ENCODE peak calls at places on chromosomes 16 and 17, in four cellular contexts. One of them, this sample, is unnamed.

GRCh38 chr17:49589556-49589885 is 13.8 kb downstream of the NXPH3 start:
- DNase-seq in GM20000: no peak
- DNase-seq in endothelial cell: no peak
- DNase-seq in activated gamma-delta T cell: no peak
- DNase-seq in this sample: no peak

GRCh38 chr17:2237521-2237921 is 66.1 kb downstream of the SMG6 start:
- DNase-seq in GM20000: no peak
- DNase-seq in endothelial cell: no peak
- DNase-seq in activated gamma-delta T cell: no peak
- DNase-seq in this sample: no peak

GRCh38 chr17:58320163-58320558 is 8.4 kb downstream of the TSPOAP1 start:
- DNase-seq in GM20000: no peak
- DNase-seq in endothelial cell: no peak
- DNase-seq in activated gamma-delta T cell: no peak
- DNase-seq in this sample: no peak

GRCh38 chr16:89200124-89200849 is at the start of gene SLC22A31:
- DNase-seq in GM20000: no peak
- DNase-seq in endothelial cell: no peak
- DNase-seq in activated gamma-delta T cell: no peak
- DNase-seq in this sample: no peak

GRCh38 chr17:1324201-1324750 is 44.8 kb downstream of the TRARG1 start:
- DNase-seq in GM20000: no peak
- DNase-seq in endothelial cell: no peak
- DNase-seq in activated gamma-delta T cell: no peak
- DNase-seq in this sample: no peak

GRCh38 chr17:1232786-1233185 is 37.5 kb upstream of the BHLHA9 start:
- DNase-seq in GM20000: no peak
- DNase-seq in endothelial cell: no peak
- DNase-seq in activated gamma-delta T cell: no peak
- DNase-seq in this sample: no peak

GRCh38 chr17:14052886-14053615 is 16.3 kb upstream of the COX10 start:
- DNase-seq in GM20000: no peak
- DNase-seq in endothelial cell: no peak
- DNase-seq in activated gamma-delta T cell: no peak
- DNase-seq in this sample: no peak

GRCh38 chr17:40791808-40792436 is 7.8 kb downstream of the KRT28 start:
- DNase-seq in GM20000: no peak
- DNase-seq in endothelial cell: no peak
- DNase-seq in activated gamma-delta T cell: no peak
- DNase-seq in this sample: no peak

GRCh38 chr16:58024673-58025350 is 742 bp upstream of the MMP15 start:
- DNase-seq in GM20000: peak; percentile 36
- DNase-seq in endothelial cell: peak; percentile 43
- DNase-seq in activated gamma-delta T cell: no peak
- DNase-seq in this sample: no peak

GRCh38 chr17:41649923-41650519 is 25.6 kb upstream of the KRT17 start:
- DNase-seq in GM20000: no peak
- DNase-seq in endothelial cell: no peak
- DNase-seq in activated gamma-delta T cell: no peak
- DNase-seq in this sample: no peak

GRCh38 chr17:74812109-74812864 is 36.1 kb upstream of the NAT9 start:
- DNase-seq in GM20000: no peak
- DNase-seq in endothelial cell: no peak
- DNase-seq in activated gamma-delta T cell: no peak
- DNase-seq in this sample: no peak

GRCh38 chr16:85018529-85019236 is 7.3 kb upstream of the ZDHHC7 start:
- DNase-seq in GM20000: no peak
- DNase-seq in endothelial cell: no peak
- DNase-seq in activated gamma-delta T cell: no peak
- DNase-seq in this sample: no peak

GRCh38 chr16:59164461-59164860 is 430.3 kb upstream of the GOT2 start:
- DNase-seq in GM20000: no peak
- DNase-seq in endothelial cell: peak; percentile 36
- DNase-seq in activated gamma-delta T cell: no peak
- DNase-seq in this sample: no peak

GRCh38 chr17:42585353-42585752 is 7.8 kb upstream of the PSMC3IP start:
- DNase-seq in GM20000: no peak
- DNase-seq in endothelial cell: no peak
- DNase-seq in activated gamma-delta T cell: no peak
- DNase-seq in this sample: no peak

GRCh38 chr16:75385507-75386152 is 47.7 kb downstream of the CFDP1 start:
- DNase-seq in GM20000: peak; percentile 49
- DNase-seq in endothelial cell: no peak
- DNase-seq in activated gamma-delta T cell: no peak
- DNase-seq in this sample: peak; percentile 61

GRCh38 chr17:79850571-79851460 is 11.6 kb upstream of the CBX4 start:
- DNase-seq in GM20000: no peak
- DNase-seq in endothelial cell: no peak
- DNase-seq in activated gamma-delta T cell: no peak
- DNase-seq in this sample: no peak

GRCh38 chr17:81869221-81870154 is 1.6 kb downstream of the ARHGDIA start:
- DNase-seq in GM20000: peak; percentile 86
- DNase-seq in endothelial cell: peak; percentile 71
- DNase-seq in activated gamma-delta T cell: no peak
- DNase-seq in this sample: peak; percentile 81

GRCh38 chr16:74607310-74607966 is 524 bp upstream of the GLG1 start:
- DNase-seq in GM20000: peak; percentile 40
- DNase-seq in endothelial cell: no peak
- DNase-seq in activated gamma-delta T cell: no peak
- DNase-seq in this sample: no peak

GRCh38 chr16:31010539-31010938 is at the start of gene STX1B:
- DNase-seq in GM20000: no peak
- DNase-seq in endothelial cell: peak; percentile 48
- DNase-seq in activated gamma-delta T cell: peak; percentile 27
- DNase-seq in this sample: no peak

GRCh38 chr17:65936013-65936412 is 255.9 kb downstream of the CEP112 start:
- DNase-seq in GM20000: no peak
- DNase-seq in endothelial cell: no peak
- DNase-seq in activated gamma-delta T cell: no peak
- DNase-seq in this sample: no peak

GRCh38 chr16:86882586-86883280 is 304.4 kb downstream of the FOXL1 start:
- DNase-seq in GM20000: no peak
- DNase-seq in endothelial cell: no peak
- DNase-seq in activated gamma-delta T cell: no peak
- DNase-seq in this sample: no peak

GRCh38 chr16:57406881-57407280 is 2.3 kb downstream of the CCL17 start:
- DNase-seq in GM20000: no peak
- DNase-seq in endothelial cell: no peak
- DNase-seq in activated gamma-delta T cell: no peak
- DNase-seq in this sample: no peak

GRCh38 chr17:45430738-45431530 is 1.7 kb downstream of the ARHGAP27 start:
- DNase-seq in GM20000: peak; percentile 93
- DNase-seq in endothelial cell: no peak
- DNase-seq in activated gamma-delta T cell: no peak
- DNase-seq in this sample: peak; percentile 93